ENCODE peak calls at places on chromosomes 7 and 10, in six cellular contexts. L is GM12878; J is lower lobe of right lung; H is uterus; M is CD8-positive, alpha-beta memory T cell; A is PC-9. Q is an unnamed sample.

GRCh38 chr7:81871606-81872265 is 101.9 kb upstream of the HGF start:
- DNase-seq in M (no peak), H (no peak), J (no peak), A (no peak), L (no peak), Q (no peak)

GRCh38 chr7:105011771-105012502 is 2.1 kb upstream of the KMT2E start:
- DNase-seq in M (peak; percentile 18), L (no peak), H (peak; percentile 42), A (no peak), J (no peak), Q (no peak)

GRCh38 chr7:20785211-20786048 is 1.3 kb downstream of the SP8 start:
- DNase-seq in A (no peak), L (no peak), J (no peak), H (no peak), M (no peak), Q (peak; percentile 81)

GRCh38 chr10:71623098-71623985 is 96.2 kb downstream of the C10orf105 start:
- DNase-seq in H (peak; percentile 38), M (no peak), A (peak; percentile 34), J (no peak), L (no peak), Q (peak; percentile 78)

GRCh38 chr7:73463260-73463659 is 29.7 kb downstream of the FZD9 start:
- DNase-seq in H (no peak), A (no peak), J (no peak), L (no peak), M (no peak), Q (no peak)

GRCh38 chr10:60446855-60447254 is 57.2 kb upstream of the ANK3 start:
- DNase-seq in M (no peak), L (no peak), J (peak; percentile 51), H (no peak), A (peak; percentile 53), Q (no peak)

GRCh38 chr10:131997366-131998049 is 15.8 kb upstream of the BNIP3 start:
- DNase-seq in H (peak; percentile 77), J (peak; percentile 90), L (no peak), A (peak; percentile 70), M (no peak), Q (peak; percentile 71)

GRCh38 chr7:118573065-118573464 is 348.6 kb downstream of the ANKRD7 start:
- DNase-seq in L (no peak), H (no peak), J (no peak), A (no peak), M (no peak), Q (no peak)

GRCh38 chr7:101927389-101928306 is 110.2 kb downstream of the CUX1 start:
- DNase-seq in A (no peak), J (peak; percentile 46), L (no peak), M (no peak), H (no peak), Q (peak; percentile 61)

GRCh38 chr10:30186371-30186875 is 127.0 kb upstream of the JCAD start:
- DNase-seq in M (no peak), A (peak; percentile 61), H (peak; percentile 26), L (no peak), J (no peak), Q (no peak)

GRCh38 chr7:18352339-18353255 is 143.0 kb upstream of the HDAC9 start:
- DNase-seq in H (peak; percentile 54), J (no peak), L (no peak), A (peak; percentile 56), M (no peak), Q (peak; percentile 5)

GRCh38 chr7:16035392-16035791 is 348.9 kb upstream of the MEOX2 start:
- DNase-seq in H (no peak), J (no peak), M (no peak), L (no peak), A (no peak), Q (no peak)

GRCh38 chr10:46551701-46552525 is 4.5 kb downstream of the GPRIN2 start:
- DNase-seq in A (no peak), L (no peak), J (peak; percentile 46), M (no peak), H (peak; percentile 12), Q (no peak)

GRCh38 chr10:35913628-35914027 is 271.5 kb upstream of the FZD8 start:
- DNase-seq in M (no peak), J (no peak), L (no peak), A (no peak), H (no peak), Q (no peak)

GRCh38 chr10:24381235-24382010 is 172.5 kb downstream of the KIAA1217 start:
- DNase-seq in L (no peak), H (no peak), A (no peak), M (no peak), J (no peak), Q (no peak)

GRCh38 chr10:66321746-66322145 is 604.1 kb upstream of the LRRTM3 start:
- DNase-seq in J (no peak), H (no peak), A (no peak), M (no peak), L (no peak), Q (no peak)

GRCh38 chr10:53491774-53492173 is 719.2 kb upstream of the MBL2 start:
- DNase-seq in H (no peak), J (no peak), A (no peak), L (no peak), M (no peak), Q (no peak)

GRCh38 chr10:1431229-1431628 is 306.1 kb downstream of the ADARB2 start:
- DNase-seq in J (no peak), L (no peak), A (no peak), M (no peak), H (no peak), Q (no peak)

GRCh38 chr10:44030132-44030531 is 354.8 kb downstream of the CXCL12 start:
- DNase-seq in J (no peak), L (no peak), H (no peak), A (no peak), M (no peak), Q (peak; percentile 60)

GRCh38 chr7:157845203-157845810 is 508.5 kb downstream of the DNAJB6 start:
- DNase-seq in A (no peak), M (no peak), H (no peak), J (no peak), L (no peak), Q (no peak)

GRCh38 chr7:47672966-47673365 is 91.1 kb upstream of the TNS3 start:
- DNase-seq in J (no peak), M (no peak), A (peak; percentile 33), H (no peak), L (no peak), Q (no peak)

GRCh38 chr10:117165557-117166419 is 27.7 kb upstream of the VAX1 start:
- DNase-seq in M (no peak), L (no peak), A (peak; percentile 53), J (peak; percentile 59), H (no peak), Q (peak; percentile 95)

GRCh38 chr7:115869225-115869624 is 161.3 kb downstream of the TFEC start:
- DNase-seq in L (no peak), J (no peak), M (no peak), H (no peak), A (no peak), Q (no peak)

GRCh38 chr7:3482147-3482921 is 181.3 kb downstream of the SDK1 start:
- DNase-seq in A (peak; percentile 5), H (no peak), M (no peak), J (no peak), L (no peak), Q (peak; percentile 50)

GRCh38 chr10:17238445-17239275 is 10.6 kb downstream of the VIM start:
- DNase-seq in M (no peak), H (no peak), J (no peak), A (no peak), L (no peak), Q (no peak)

GRCh38 chr10:119919823-119920222 is 27.3 kb downstream of the SEC23IP start:
- DNase-seq in J (no peak), L (peak; percentile 13), A (no peak), M (no peak), H (no peak), Q (no peak)

GRCh38 chr10:23742807-23743206 is 303.9 kb downstream of the OTUD1 start:
- DNase-seq in J (no peak), H (no peak), M (no peak), L (no peak), A (no peak), Q (no peak)

GRCh38 chr10:49296826-49297225 is 2.1 kb upstream of the C10orf71 start:
- DNase-seq in J (no peak), A (no peak), M (no peak), L (no peak), H (no peak), Q (peak; percentile 65)

GRCh38 chr10:80443531-80443974 is 10.6 kb upstream of the TSPAN14 start:
- DNase-seq in A (no peak), M (no peak), L (no peak), J (no peak), H (no peak), Q (no peak)

GRCh38 chr10:132134541-132135397 is 52.0 kb upstream of the DPYSL4 start:
- DNase-seq in H (no peak), A (no peak), M (no peak), L (no peak), J (peak; percentile 24), Q (no peak)

GRCh38 chr10:127374901-127375300 is 174.2 kb upstream of the NPS start:
- DNase-seq in J (no peak), L (no peak), M (no peak), H (no peak), A (no peak), Q (no peak)

GRCh38 chr10:124211921-124212320 is 118.5 kb upstream of the CHST15 start:
- DNase-seq in H (no peak), L (no peak), J (no peak), A (no peak), M (no peak), Q (no peak)

GRCh38 chr7:116782177-116782711 is 80.1 kb upstream of the CAPZA2 start:
- DNase-seq in J (no peak), M (no peak), L (no peak), H (no peak), A (no peak), Q (peak; percentile 12)

GRCh38 chr10:5871596-5871995 is 18.1 kb downstream of the ANKRD16 start:
- DNase-seq in L (no peak), J (no peak), A (no peak), M (no peak), H (no peak), Q (no peak)
- H3K27me3 ChIP-seq in L (no peaks in the 10 kb centered on the region), J (no peaks in the 10 kb centered on the region), A (no peaks in the 10 kb centered on the region), M (no peaks in the 10 kb centered on the region), H (no peaks in the 10 kb centered on the region), Q (no peaks in the 10 kb centered on the region)

GRCh38 chr10:63496561-63496960 is 24.6 kb upstream of the REEP3 start:
- DNase-seq in L (no peak), M (no peak), J (no peak), A (no peak), H (no peak), Q (no peak)
- H3K36me3 ChIP-seq in L (no peaks in the 10 kb centered on the region), M (no peaks in the 10 kb centered on the region), J (no peaks in the 10 kb centered on the region), A (no peaks in the 10 kb centered on the region), H (no peaks in the 10 kb centered on the region), Q (no peaks in the 10 kb centered on the region)

GRCh38 chr10:130425169-130425568 is 289.0 kb downstream of the GLRX3 start:
- DNase-seq in M (no peak), L (no peak), A (no peak), J (no peak), H (no peak), Q (no peak)
- H3K27me3 ChIP-seq in M (no peaks in the 10 kb centered on the region), L (no peaks in the 10 kb centered on the region), A (no peaks in the 10 kb centered on the region), J (peaks cover 5% of the 10 kb centered on the region), H (no peaks in the 10 kb centered on the region), Q (no peaks in the 10 kb centered on the region)

DNA sequence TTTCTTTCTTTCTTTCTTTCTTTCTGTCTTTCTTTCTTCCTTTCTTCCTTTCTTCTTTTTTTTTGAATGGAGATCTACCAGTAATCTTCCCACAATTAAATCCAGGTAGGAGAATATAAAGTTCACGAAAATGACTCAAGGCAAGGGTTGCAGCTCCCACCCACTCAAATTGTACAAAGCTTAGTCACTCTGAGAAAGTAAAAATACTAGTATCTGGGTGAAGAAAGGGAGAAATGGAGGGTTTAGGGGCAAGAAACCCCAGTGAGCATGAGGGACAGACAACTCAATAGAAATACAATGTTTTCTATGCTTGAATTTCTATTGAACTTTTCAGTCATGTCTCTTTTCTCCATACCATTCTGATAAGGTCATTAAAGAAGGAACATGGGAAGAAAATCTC is 200.8 kb downstream of the GATA3 start:
- DNase-seq in J (no peak), L (no peak), H (no peak), M (no peak), A (no peak), Q (no peak)
- H3K36me3 ChIP-seq in J (no peaks in the 10 kb centered on the region), L (no peaks in the 10 kb centered on the region), H (no peaks in the 10 kb centered on the region), M (no peaks in the 10 kb centered on the region), A (no peaks in the 10 kb centered on the region), Q (no peaks in the 10 kb centered on the region)

Q was measured in H7.